ENCODE peak calls at places on chromosomes 13 and 19, in ten cellular contexts. Z is gastrocnemius medialis, Y is Peyer's patch, B is right lobe of liver, T is uterus, R is sigmoid colon, F is ovary, M is adrenal gland, K is HepG2, C is body of pancreas. A is an unnamed sample.

GRCh38 chr13:67341406-67341805 is 111.3 kb upstream of the PCDH9 start:
- DNase-seq in Z (no peak), Y (no peak), B (no peak), T (no peak), R (no peak), F (no peak), M (no peak), K (no peak), C (no peak), A (no peak)

GRCh38 chr13:98083507-98083906 is 59.4 kb upstream of the FARP1 start:
- DNase-seq in Z (no peak), Y (no peak), B (no peak), T (no peak), R (no peak), F (no peak), M (no peak), K (no peak), C (no peak), A (no peak)

GRCh38 chr19:17419154-17419490 is 725 bp upstream of the MVB12A start:
- DNase-seq in Z (no peak), Y (no peak), B (no peak), T (no peak), R (no peak), F (no peak), M (no peak), K (no peak), C (no peak), A (no peak)

GRCh38 chr13:112772539-112772909 is 82.7 kb downstream of the ATP11A start:
- DNase-seq in Z (no peak), Y (no peak), B (no peak), T (no peak), R (no peak), F (no peak), M (no peak), K (no peak), C (no peak), A (no peak)

GRCh38 chr13:60617863-60618733 is 221.1 kb downstream of the TDRD3 start:
- DNase-seq in Z (no peak), Y (no peak), B (no peak), T (no peak), R (no peak), F (no peak), M (no peak), K (peak; percentile 32), C (no peak), A (no peak)

GRCh38 chr19:19459707-19460251 is 54.3 kb downstream of the GATAD2A start:
- DNase-seq in Z (peak; percentile 49), Y (no peak), B (no peak), T (no peak), R (no peak), F (no peak), M (peak; percentile 87), K (no peak), C (peak; percentile 55), A (no peak)

GRCh38 chr13:81393110-81393509 is 1052.2 kb upstream of the SPRY2 start:
- DNase-seq in Z (no peak), Y (no peak), B (no peak), T (no peak), R (no peak), F (no peak), M (no peak), K (no peak), C (no peak), A (no peak)

GRCh38 chr13:23411220-23411619 is 22.3 kb downstream of the SACS start:
- DNase-seq in Z (no peak), Y (no peak), B (no peak), T (no peak), R (no peak), F (no peak), M (no peak), K (no peak), C (no peak), A (no peak)

GRCh38 chr13:42859760-42860159 is 78.4 kb downstream of the FAM216B start:
- DNase-seq in Z (no peak), Y (no peak), B (no peak), T (no peak), R (no peak), F (no peak), M (no peak), K (no peak), C (no peak), A (no peak)

GRCh38 chr19:47274071-47274890 is at the start of gene INAFM1:
- DNase-seq in Z (peak; percentile 93), Y (peak; percentile 100), B (peak; percentile 99), T (peak; percentile 98), R (peak; percentile 99), F (peak; percentile 100), M (peak; percentile 98), K (peak; percentile 76), C (peak; percentile 97), A (peak; percentile 98)

GRCh38 chr13:52846567-52847321 is 1.7 kb downstream of the PCDH8 start:
- DNase-seq in Z (no peak), Y (peak; percentile 73), B (peak; percentile 57), T (no peak), R (no peak), F (peak; percentile 53), M (no peak), K (no peak), C (peak; percentile 68), A (peak; percentile 79)

GRCh38 chr13:51977606-51978005 is 33.6 kb downstream of the ATP7B start:
- DNase-seq in Z (no peak), Y (no peak), B (no peak), T (no peak), R (no peak), F (no peak), M (no peak), K (no peak), C (no peak), A (no peak)

GRCh38 chr13:101552797-101553196 is 100.3 kb downstream of the ITGBL1 start:
- DNase-seq in Z (no peak), Y (no peak), B (no peak), T (no peak), R (no peak), F (no peak), M (no peak), K (no peak), C (no peak), A (no peak)

GRCh38 chr19:55809381-55810058 is 22.3 kb downstream of the NLRP11 start:
- DNase-seq in Z (peak; percentile 14), Y (peak; percentile 65), B (peak; percentile 79), T (no peak), R (peak; percentile 66), F (peak; percentile 66), M (peak; percentile 80), K (peak; percentile 65), C (peak; percentile 88), A (peak; percentile 44)

GRCh38 chr19:11418518-11419506 is at the start of gene RGL3:
- DNase-seq in Z (no peak), Y (no peak), B (peak; percentile 77), T (no peak), R (no peak), F (no peak), M (no peak), K (no peak), C (peak; percentile 56), A (peak; percentile 56)
- H3K27me3 ChIP-seq in Z (peaks cover 58% of the 10 kb centered on the region), Y (no peaks in the 10 kb centered on the region), B (no peaks in the 10 kb centered on the region), T (peaks cover 17% of the 10 kb centered on the region), R (peaks cover 77% of the 10 kb centered on the region), F (peaks cover 2% of the 10 kb centered on the region), M (no peaks in the 10 kb centered on the region), K (peaks cover 3% of the 10 kb centered on the region), C (no peaks in the 10 kb centered on the region), A (peaks cover 55% of the 10 kb centered on the region)

DNA sequence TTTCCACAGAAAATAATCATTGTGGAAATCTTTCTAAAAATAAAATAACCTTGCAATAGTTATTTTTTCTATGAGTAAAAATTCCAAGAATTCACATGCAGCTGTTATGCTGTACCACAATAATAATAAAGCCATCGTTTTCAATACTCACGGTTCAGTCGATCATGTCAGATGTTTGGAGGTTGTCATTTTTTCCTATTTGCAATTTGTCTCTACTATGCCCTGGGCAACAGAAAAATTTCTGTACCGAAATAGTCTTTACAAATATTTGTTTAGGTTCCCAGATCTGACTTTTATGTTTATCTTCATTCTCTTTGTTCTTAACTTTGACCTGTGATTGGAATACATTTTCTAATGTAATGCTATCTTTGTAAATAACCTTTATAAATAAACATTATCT is 79.7 kb downstream of the ESD start:
- DNase-seq in Z (no peak), Y (no peak), B (no peak), T (no peak), R (no peak), F (no peak), M (no peak), K (peak; percentile 16), C (no peak), A (no peak)
- TF ChIP-seq POLR2A in Z (no peak), Y (no peak), B (no peak), T (no peak), R (no peak), F (no peak), M (no peak), K (no peak), C (no peak), A (no peak)

GRCh38 chr13:93243375-93244063 is 16.9 kb downstream of the GPC6 start:
- DNase-seq in Z (no peak), Y (no peak), B (peak; percentile 44), T (no peak), R (no peak), F (no peak), M (no peak), K (no peak), C (no peak), A (no peak)
- H3K4me3 ChIP-seq in Z (no peak overlapping the region), Y (no peak overlapping the region), B (no peak overlapping the region), T (no peak overlapping the region), R (peak overlapping the region; percentile 26), F (no peak overlapping the region), M (no peak overlapping the region), K (no peak overlapping the region), C (no peak overlapping the region), A (no peak overlapping the region)

GRCh38 chr19:48565090-48565489 is 13.1 kb downstream of the SULT2B1 start:
- DNase-seq in Z (no peak), Y (no peak), B (no peak), T (no peak), R (no peak), F (no peak), M (no peak), K (peak; percentile 88), C (no peak), A (no peak)

GRCh38 chr19:48571378-48572162 is 19.6 kb downstream of the SULT2B1 start:
- DNase-seq in Z (no peak), Y (no peak), B (no peak), T (no peak), R (no peak), F (no peak), M (no peak), K (peak; percentile 90), C (no peak), A (no peak)

GRCh38 chr19:48573163-48573505 is 21.2 kb downstream of the SULT2B1 start:
- DNase-seq in Z (no peak), Y (no peak), B (no peak), T (no peak), R (no peak), F (no peak), M (no peak), K (peak; percentile 34), C (no peak), A (no peak)

GRCh38 chr19:48569814-48570213 is 17.8 kb downstream of the SULT2B1 start:
- DNase-seq in Z (peak; percentile 81), Y (no peak), B (no peak), T (no peak), R (no peak), F (no peak), M (no peak), K (no peak), C (no peak), A (no peak)

GRCh38 chr19:48568345-48568886 is 16.4 kb downstream of the SULT2B1 start:
- DNase-seq in Z (peak; percentile 96), Y (peak; percentile 83), B (peak; percentile 54), T (peak; percentile 80), R (peak; percentile 95), F (peak; percentile 84), M (peak; percentile 94), K (peak; percentile 61), C (peak; percentile 86), A (peak; percentile 93)
- H3K27me3 ChIP-seq in Z (no peaks in the 10 kb centered on the region), Y (no peaks in the 10 kb centered on the region), B (no peaks in the 10 kb centered on the region), T (no peaks in the 10 kb centered on the region), R (no peaks in the 10 kb centered on the region), F (no peaks in the 10 kb centered on the region), M (no peaks in the 10 kb centered on the region), K (no peaks in the 10 kb centered on the region), C (no peaks in the 10 kb centered on the region), A (no peaks in the 10 kb centered on the region)

A was measured in heart left ventricle.